ENCODE peak calls at places on chromosome 3, in nine cellular contexts. A, B, L, D, Z, V, J, F and R are unnamed samples. For H3K4me1 and H3K36me3, the result is how much of the 10 kb centered on the place peaks cover.

GRCh38 chr3:113783463-113783862 is 36.6 kb downstream of the ATP6V1A start:
- DNase-seq in A (no peak), B (no peak), L (no peak), D (no peak), Z (no peak), V (no peak), J (no peak), F (peak), R (no peak)

GRCh38 chr3:25441234-25441856 is 13.3 kb downstream of the RARB start:
- DNase-seq in A (no peak), B (no peak), L (peak), D (no peak), Z (no peak), V (peak), J (no peak), F (peak), R (no peak)

GRCh38 chr3:142319094-142319493 is 93.7 kb upstream of the GK5 start:
- DNase-seq in A (no peak), B (no peak), L (no peak), D (no peak), Z (no peak), V (no peak), J (no peak), F (peak), R (no peak)

GRCh38 chr3:106085998-106086397 is 217.2 kb upstream of the CBLB start:
- DNase-seq in A (no peak), B (no peak), L (no peak), D (no peak), Z (no peak), V (no peak), J (no peak), F (no peak), R (no peak)

GRCh38 chr3:76638006-76638405 is 401.9 kb upstream of the ROBO2 start:
- DNase-seq in A (no peak), B (no peak), L (no peak), D (no peak), Z (no peak), V (no peak), J (no peak), F (no peak), R (no peak)

GRCh38 chr3:157436583-157437300 is at the start of gene PTX3:
- DNase-seq in A (peak), B (no peak), L (peak), D (no peak), Z (peak), V (no peak), J (no peak), F (no peak), R (peak)

GRCh38 chr3:15271030-15271429 is 61.4 kb downstream of the SH3BP5 start:
- DNase-seq in A (peak), B (no peak), L (no peak), D (no peak), Z (no peak), V (no peak), J (no peak), F (no peak), R (no peak)

GRCh38 chr3:18237251-18238005 is 187.7 kb downstream of the SATB1 start:
- DNase-seq in A (no peak), B (no peak), L (no peak), D (no peak), Z (no peak), V (no peak), J (no peak), F (no peak), R (peak)

GRCh38 chr3:23928525-23928924 is 11.6 kb downstream of the RPL15 start:
- DNase-seq in A (no peak), B (no peak), L (no peak), D (no peak), Z (no peak), V (no peak), J (no peak), F (no peak), R (no peak)

GRCh38 chr3:69774029-69774428 is 34.8 kb downstream of the MITF start:
- DNase-seq in A (peak), B (peak), L (no peak), D (no peak), Z (peak), V (no peak), J (peak), F (no peak), R (peak)

GRCh38 chr3:134201201-134202130 is 49.2 kb downstream of the RYK start:
- DNase-seq in A (no peak), B (no peak), L (no peak), D (no peak), Z (no peak), V (no peak), J (no peak), F (no peak), R (no peak)

GRCh38 chr3:9074079-9074478 is 110.8 kb upstream of the RAD18 start:
- DNase-seq in A (no peak), B (no peak), L (no peak), D (no peak), Z (no peak), V (no peak), J (no peak), F (no peak), R (no peak)

GRCh38 chr3:5568451-5568850 is 380.9 kb downstream of the EDEM1 start:
- DNase-seq in A (no peak), B (no peak), L (peak), D (no peak), Z (no peak), V (peak), J (no peak), F (no peak), R (no peak)

GRCh38 chr3:126245811-126246727 is 65.7 kb upstream of the ALDH1L1 start:
- DNase-seq in A (peak), B (no peak), L (peak), D (no peak), Z (peak), V (peak), J (peak), F (peak), R (peak)

GRCh38 chr3:177905895-177906511 is 630.2 kb upstream of the KCNMB2 start:
- DNase-seq in A (peak), B (no peak), L (peak), D (no peak), Z (peak), V (no peak), J (no peak), F (no peak), R (no peak)

GRCh38 chr3:142943870-142944269 is 19.6 kb downstream of the PAQR9 start:
- DNase-seq in A (no peak), B (no peak), L (no peak), D (no peak), Z (no peak), V (no peak), J (no peak), F (no peak), R (no peak)

GRCh38 chr3:140822381-140823047 is 119.1 kb upstream of the SLC25A36 start:
- DNase-seq in A (no peak), B (no peak), L (no peak), D (no peak), Z (no peak), V (no peak), J (no peak), F (no peak), R (no peak)

GRCh38 chr3:55198554-55198953 is 270.7 kb upstream of the LRTM1 start:
- DNase-seq in A (no peak), B (no peak), L (no peak), D (no peak), Z (no peak), V (no peak), J (no peak), F (no peak), R (no peak)

GRCh38 chr3:153215971-153216370 is 53.9 kb downstream of the RAP2B start:
- DNase-seq in A (no peak), B (no peak), L (no peak), D (no peak), Z (no peak), V (no peak), J (no peak), F (no peak), R (no peak)

GRCh38 chr3:54578417-54578816 is 349.4 kb downstream of the LRTM1 start:
- DNase-seq in A (no peak), B (no peak), L (no peak), D (no peak), Z (no peak), V (no peak), J (no peak), F (no peak), R (no peak)

GRCh38 chr3:72160351-72160750 is 375.4 kb upstream of the PROK2 start:
- DNase-seq in A (no peak), B (no peak), L (no peak), D (no peak), Z (no peak), V (no peak), J (no peak), F (no peak), R (no peak)

GRCh38 chr3:122493296-122493695 is 21.4 kb downstream of the KPNA1 start:
- DNase-seq in A (no peak), B (no peak), L (no peak), D (no peak), Z (no peak), V (no peak), J (no peak), F (no peak), R (no peak)

GRCh38 chr3:133293397-133294107 is 106.3 kb upstream of the BFSP2 start:
- DNase-seq in A (no peak), B (no peak), L (no peak), D (no peak), Z (no peak), V (no peak), J (no peak), F (no peak), R (no peak)

GRCh38 chr3:50050361-50050760 is 38.4 kb upstream of the RBM5 start:
- DNase-seq in A (no peak), B (no peak), L (no peak), D (no peak), Z (no peak), V (no peak), J (no peak), F (no peak), R (no peak)

GRCh38 chr3:135007622-135008021 is 212.6 kb downstream of the EPHB1 start:
- DNase-seq in A (no peak), B (no peak), L (no peak), D (no peak), Z (no peak), V (no peak), J (no peak), F (no peak), R (no peak)

GRCh38 chr3:10957976-10958749 is 34.4 kb upstream of the SLC6A1 start:
- DNase-seq in A (peak), B (no peak), L (no peak), D (no peak), Z (peak), V (peak), J (peak), F (no peak), R (peak)

DNA sequence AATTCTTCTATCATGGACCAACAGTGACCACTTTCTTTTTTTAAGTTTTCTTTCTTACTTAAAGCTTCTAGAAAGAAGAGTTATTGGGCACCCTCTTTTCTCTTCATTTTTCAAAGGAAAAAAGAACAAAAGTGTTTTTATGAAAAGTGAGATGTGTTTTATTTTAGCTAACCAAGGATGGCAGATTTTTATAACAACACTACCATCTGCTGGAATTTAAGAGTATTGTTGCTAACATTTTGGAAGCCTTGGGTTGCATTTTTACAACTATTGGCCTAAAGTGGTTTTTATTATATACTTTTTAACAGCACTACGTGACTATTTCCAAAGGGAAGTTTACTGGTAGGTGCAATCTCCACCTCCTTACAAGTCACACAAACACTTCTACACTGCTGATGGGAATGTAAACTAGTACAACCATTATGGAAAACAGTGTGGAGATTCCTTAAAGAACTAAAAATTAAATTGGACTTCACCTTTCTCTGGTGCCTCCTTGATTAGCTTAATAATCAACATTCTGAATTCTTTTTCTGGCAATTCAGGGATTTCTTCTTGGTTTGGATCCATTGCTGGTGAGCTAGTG is 237.7 kb upstream of the AGTR1 start:
- DNase-seq in A (no peak), B (no peak), L (no peak), D (no peak), Z (no peak), V (no peak), J (no peak), F (no peak), R (no peak)
- TF ChIP-seq CTCF in A (peak), B (no peak), L (peak), D (peak), Z (no peak), V (no peak), J (peak), F (no peak), R (no peak)

GRCh38 chr3:30604091-30604490 is 2.3 kb upstream of the TGFBR2 start:
- DNase-seq in A (no peak), B (no peak), L (no peak), D (no peak), Z (no peak), V (no peak), J (no peak), F (no peak), R (no peak)

GRCh38 chr3:30602946-30603345 is 3.5 kb upstream of the TGFBR2 start:
- DNase-seq in A (no peak), B (no peak), L (no peak), D (no peak), Z (no peak), V (no peak), J (no peak), F (no peak), R (no peak)

GRCh38 chr3:30605706-30606300 is 598 bp upstream of the TGFBR2 start:
- DNase-seq in A (no peak), B (no peak), L (no peak), D (no peak), Z (peak), V (no peak), J (no peak), F (no peak), R (no peak)

GRCh38 chr3:30605005-30605404 is 1.4 kb upstream of the TGFBR2 start:
- DNase-seq in A (no peak), B (no peak), L (no peak), D (no peak), Z (no peak), V (no peak), J (no peak), F (no peak), R (no peak)

GRCh38 chr3:30604566-30604965 is 1.8 kb upstream of the TGFBR2 start:
- DNase-seq in A (no peak), B (no peak), L (no peak), D (no peak), Z (no peak), V (no peak), J (no peak), F (no peak), R (no peak)
- H3K4me1 ChIP-seq in A (under half), B (under half), L (under half), D (under half), Z (under half), V (under half), J (under half), F (under half), R (under half)

GRCh38 chr3:16521580-16521941 is 8.1 kb upstream of the RFTN1 start:
- DNase-seq in A (no peak), B (no peak), L (no peak), D (no peak), Z (no peak), V (no peak), J (no peak), F (no peak), R (no peak)
- H3K36me3 ChIP-seq in A (under half), B (under half), L (under half), D (under half), Z (under half), V (under half), J (under half), F (under half), R (under half)

GRCh38 chr3:60153221-60153999 is 1097.8 kb downstream of the FHIT start:
- DNase-seq in A (no peak), B (no peak), L (no peak), D (no peak), Z (no peak), V (no peak), J (no peak), F (no peak), R (no peak)

GRCh38 chr3:60149501-60149900 is 1099.7 kb upstream of the CFAP20DC start:
- DNase-seq in A (no peak), B (no peak), L (no peak), D (no peak), Z (no peak), V (no peak), J (no peak), F (no peak), R (no peak)

GRCh38 chr3:60154011-60154410 is 1097.2 kb downstream of the FHIT start:
- DNase-seq in A (no peak), B (no peak), L (no peak), D (no peak), Z (no peak), V (no peak), J (no peak), F (no peak), R (no peak)
- TF ChIP-seq CTCF in A (no peak), B (no peak), L (no peak), D (no peak), Z (no peak), V (no peak), J (no peak), F (no peak), R (no peak)

GRCh38 chr3:66279168-66279567 is 58.4 kb downstream of the SLC25A26 start:
- DNase-seq in A (no peak), B (no peak), L (no peak), D (no peak), Z (no peak), V (no peak), J (no peak), F (no peak), R (no peak)

GRCh38 chr3:66276705-66277274 is 56.0 kb downstream of the SLC25A26 start:
- DNase-seq in A (peak), B (peak), L (peak), D (no peak), Z (peak), V (peak), J (no peak), F (peak), R (peak)

GRCh38 chr3:66280304-66280703 is 59.5 kb downstream of the SLC25A26 start:
- DNase-seq in A (no peak), B (no peak), L (no peak), D (no peak), Z (no peak), V (no peak), J (no peak), F (no peak), R (no peak)
- H3K4me1 ChIP-seq in A (under half), B (under half), L (under half), D (under half), Z (under half), V (under half), J (under half), F (under half), R (under half)

DNA sequence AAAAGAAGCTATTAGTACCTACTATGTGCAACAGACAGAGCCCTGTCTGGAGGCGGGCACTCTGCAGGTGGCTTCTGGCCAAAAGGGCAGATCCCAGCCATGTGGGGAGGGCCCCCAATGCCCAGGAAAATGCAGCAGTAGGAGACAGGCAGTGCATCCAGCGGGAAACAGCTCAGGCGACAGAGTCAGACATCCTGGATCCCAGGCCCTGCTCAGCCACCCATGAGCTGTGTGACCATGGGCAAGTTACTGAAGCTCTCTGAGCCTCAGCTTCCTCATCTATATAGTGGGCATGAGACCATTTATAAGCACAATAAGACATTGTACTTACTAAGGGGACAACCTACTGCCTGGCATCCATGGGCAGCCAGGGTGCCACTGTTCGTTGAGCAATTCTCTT is 25.8 kb downstream of the NUP210 start:
- DNase-seq in A (no peak), B (no peak), L (no peak), D (no peak), Z (no peak), V (no peak), J (no peak), F (no peak), R (no peak)
- H3K36me3 ChIP-seq in A (under half), B (under half), L (under half), D (under half), Z (under half), V (under half), J (under half), F (half or more), R (under half)

DNA sequence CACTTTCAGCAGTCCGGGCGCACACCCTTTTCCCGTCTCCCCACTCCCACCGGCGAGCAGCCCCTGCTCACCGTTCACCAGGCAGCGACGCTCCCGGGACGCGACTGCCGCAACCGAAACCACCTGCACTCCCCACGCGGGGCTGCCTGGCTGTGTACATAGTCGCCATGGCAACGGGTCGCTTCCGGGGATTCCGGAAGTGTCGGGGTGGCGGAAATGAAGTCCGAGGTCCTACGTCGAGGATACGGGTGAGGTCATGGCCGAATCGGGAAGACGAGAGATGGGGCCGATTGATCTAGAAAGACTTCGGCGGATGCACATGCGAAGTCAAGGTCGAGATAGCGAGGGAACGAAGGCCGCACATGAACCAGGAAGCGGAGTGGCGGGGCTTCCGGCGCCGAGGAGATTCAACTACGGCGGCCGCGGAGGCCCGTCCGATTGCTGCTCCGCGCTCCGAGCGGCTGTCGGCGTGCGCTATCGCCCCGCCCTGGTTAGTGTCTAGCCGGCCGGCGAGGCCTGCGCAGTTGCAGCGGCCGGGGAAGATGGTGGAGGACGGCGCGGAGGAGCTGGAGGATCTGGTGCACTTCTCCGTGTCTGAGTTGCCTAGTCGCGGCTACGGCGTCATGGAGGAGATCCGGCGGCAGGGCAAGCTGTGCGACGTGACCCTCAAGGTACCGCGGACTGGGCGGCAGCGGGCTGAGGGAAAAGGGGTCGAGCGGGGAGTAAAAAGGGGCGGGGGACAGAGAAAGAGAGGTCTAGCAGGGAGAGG is at the start of the genes KIF9 and KLHL18:
- DNase-seq in A (peak), B (peak), L (peak), D (peak), Z (peak), V (peak), J (peak), F (peak), R (peak)
- TF ChIP-seq CTCF in A (no peak), B (no peak), L (no peak), D (no peak), Z (no peak), V (no peak), J (no peak), F (no peak), R (no peak)

GRCh38 chr3:37946531-37946889 is 44.1 kb upstream of the VILL start:
- DNase-seq in A (no peak), B (no peak), L (no peak), D (no peak), Z (no peak), V (no peak), J (no peak), F (no peak), R (no peak)
- H3K4me1 ChIP-seq in A (under half), B (half or more), L (under half), D (under half), Z (under half), V (under half), J (half or more), F (under half), R (half or more)

DNA sequence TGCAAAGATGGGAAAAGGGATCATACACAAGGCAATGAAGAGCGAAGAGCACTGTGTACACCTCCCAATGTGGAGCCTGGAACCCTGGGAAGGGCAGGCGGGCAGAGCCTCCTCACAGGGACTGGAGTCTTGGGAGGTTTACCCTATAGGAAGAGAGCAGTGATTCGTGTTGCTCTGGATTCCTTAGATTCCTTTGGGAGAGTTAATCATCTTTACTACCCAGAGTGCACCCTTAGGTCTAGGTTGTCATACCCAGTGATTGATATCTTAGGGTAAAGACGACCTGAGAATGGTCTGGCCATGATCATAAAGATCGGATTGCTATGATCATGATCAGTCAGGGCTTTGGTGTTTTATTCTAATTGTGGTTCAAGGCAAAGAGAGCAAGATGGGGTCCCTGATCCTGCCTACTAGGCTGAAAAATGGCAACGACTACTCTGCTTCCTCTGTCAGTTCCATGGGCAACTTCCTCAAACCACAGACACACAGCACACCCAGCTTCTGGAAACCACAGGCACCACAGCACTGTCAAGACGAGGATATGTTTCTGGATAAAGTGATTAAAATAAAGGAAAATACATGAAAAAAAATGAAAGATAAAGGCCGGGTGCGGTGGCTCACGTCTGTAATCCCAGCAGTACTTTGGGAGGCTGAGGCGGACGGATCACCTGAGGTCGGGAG is 20.4 kb upstream of the MAP6D1 start:
- DNase-seq in A (no peak), B (no peak), L (no peak), D (no peak), Z (no peak), V (no peak), J (no peak), F (no peak), R (no peak)
- H3K36me3 ChIP-seq in A (half or more), B (under half), L (under half), D (under half), Z (under half), V (under half), J (under half), F (half or more), R (half or more)